ENCODE peak calls at places on chromosomes 4 and X, in five cellular contexts. W, S, J, D and B are unnamed samples.

GRCh38 chr4:6221851-6222760 is 21.8 kb upstream of the JAKMIP1 start:
- DNase-seq in D (no peak), S (peak), W (no peak), J (no peak), B (no peak)

GRCh38 chr4:182255421-182256190 is 12.4 kb downstream of the TENM3 start:
- DNase-seq in S (no peak), D (no peak), J (no peak), W (no peak), B (no peak)

GRCh38 chrX:40105016-40105790 is 7.4 kb upstream of the BCOR start:
- DNase-seq in D (no peak), J (peak), S (no peak), W (no peak), B (peak)

GRCh38 chrX:40266490-40267333 is 169.0 kb upstream of the BCOR start:
- DNase-seq in S (peak), D (peak), J (peak), W (no peak), B (peak)

GRCh38 chr4:39976141-39976944 is 1.4 kb downstream of the PDS5A start:
- DNase-seq in J (peak), S (peak), D (peak), W (peak), B (peak)

GRCh38 chr4:19156786-19157185 is 1094.9 kb upstream of the SLIT2 start:
- DNase-seq in S (no peak), J (no peak), D (no peak), W (no peak), B (peak)

GRCh38 chr4:148054275-148054674 is 322.4 kb downstream of the ARHGAP10 start:
- DNase-seq in W (no peak), J (no peak), D (no peak), S (peak), B (no peak)

GRCh38 chr4:121072080-121072835 is at the start of gene NDNF:
- DNase-seq in S (peak), D (peak), W (no peak), J (no peak), B (peak)

GRCh38 chr4:74632634-74633033 is 161.7 kb downstream of the BTC start:
- DNase-seq in S (no peak), W (no peak), J (peak), D (peak), B (peak)

GRCh38 chr4:182880387-182881356 is 36.5 kb downstream of the DCTD start:
- DNase-seq in S (no peak), W (no peak), D (no peak), J (no peak), B (no peak)

GRCh38 chr4:125688841-125689240 is 374.1 kb downstream of the FAT4 start:
- DNase-seq in J (no peak), S (no peak), W (no peak), D (no peak), B (no peak)

GRCh38 chrX:49075347-49075746 is 1.5 kb upstream of the PRAF2 start:
- DNase-seq in S (no peak), J (no peak), D (no peak), W (no peak), B (no peak)

GRCh38 chr4:5797866-5798265 is 86.9 kb downstream of the EVC start:
- DNase-seq in D (no peak), S (no peak), J (no peak), W (no peak), B (no peak)

GRCh38 chr4:75924309-75924708 is 16.5 kb downstream of the NAAA start:
- DNase-seq in J (no peak), W (no peak), D (peak), S (no peak), B (no peak)

GRCh38 chr4:57051100-57051499 is 59.1 kb downstream of the IGFBP7 start:
- DNase-seq in J (no peak), W (no peak), D (no peak), S (no peak), B (no peak)

GRCh38 chrX:5681159-5681558 is 547.5 kb downstream of the NLGN4X start:
- DNase-seq in W (no peak), J (peak), S (no peak), D (peak), B (no peak)

GRCh38 chr4:55468724-55469123 is 73.0 kb downstream of the TMEM165 start:
- DNase-seq in J (no peak), S (no peak), D (peak), W (no peak), B (no peak)

GRCh38 chrX:65745992-65746391 is 78.5 kb downstream of the MSN start:
- DNase-seq in J (peak), D (no peak), S (no peak), W (no peak), B (no peak)

GRCh38 chrX:69535661-69536060 is 31.5 kb downstream of the NALF2 start:
- DNase-seq in D (no peak), J (no peak), S (no peak), W (no peak), B (no peak)

GRCh38 chrX:45428816-45429215 is 228.1 kb upstream of the DIPK2B start:
- DNase-seq in J (no peak), S (no peak), W (no peak), D (peak), B (no peak)